ENCODE peak calls at places on chromosomes 4 and X, in four cellular contexts. D is endodermal cell, R is T follicular helper cell, P is nephron progenitor cell. E is an unnamed sample.

GRCh38 chr4:170004656-170005250 is 21.4 kb downstream of the MFAP3L start:
- DNase-seq in D (no peak), R (no peak), P (no peak), E (no peak)

GRCh38 chr4:78661086-78661690 is 109.6 kb downstream of the ANXA3 start:
- DNase-seq in D (no peak), R (no peak), P (no peak), E (no peak)

GRCh38 chr4:125728568-125728967 is 413.8 kb downstream of the FAT4 start:
- DNase-seq in D (peak), R (no peak), P (no peak), E (no peak)

GRCh38 chr4:37891221-37892159 is 606 bp downstream of the TBC1D1 start:
- DNase-seq in D (peak), R (peak), P (no peak), E (no peak)

GRCh38 chrX:6660567-6661252 is 125.8 kb upstream of the VCX3A start:
- DNase-seq in D (no peak), R (no peak), P (no peak), E (no peak)

GRCh38 chrX:42093756-42094155 is 170.4 kb upstream of the CASK start:
- DNase-seq in D (no peak), R (no peak), P (no peak), E (no peak)

GRCh38 chr4:73723945-73724344 is 16.4 kb upstream of the CXCL8 start:
- DNase-seq in D (no peak), R (no peak), P (no peak), E (no peak)

GRCh38 chr4:100288167-100288566 is 97.9 kb upstream of the DDIT4L start:
- DNase-seq in D (no peak), R (no peak), P (no peak), E (no peak)

GRCh38 chrX:120486786-120487185 is 17.7 kb upstream of the LAMP2 start:
- DNase-seq in D (no peak), R (no peak), P (no peak), E (no peak)

GRCh38 chr4:98710831-98711230 is 52.4 kb upstream of the TSPAN5 start:
- DNase-seq in D (no peak), R (no peak), P (no peak), E (no peak)

GRCh38 chr4:129446074-129446473 is 350.1 kb downstream of the C4orf33 start:
- DNase-seq in D (peak), R (no peak), P (no peak), E (peak)

GRCh38 chr4:48315728-48316630 is 25.4 kb upstream of the SLAIN2 start:
- DNase-seq in D (peak), R (no peak), P (no peak), E (no peak)

GRCh38 chr4:17313194-17313593 is 198.7 kb downstream of the QDPR start:
- DNase-seq in D (no peak), R (no peak), P (no peak), E (no peak)

GRCh38 chr4:15689540-15689939 is 7.9 kb downstream of the FAM200B start:
- DNase-seq in D (no peak), R (no peak), P (no peak), E (no peak)

GRCh38 chrX:13797512-13797911 is 19.4 kb downstream of the GPM6B start:
- DNase-seq in D (no peak), R (no peak), P (no peak), E (no peak)

GRCh38 chrX:53584891-53585290 is 101.6 kb downstream of the HUWE1 start:
- DNase-seq in D (no peak), R (no peak), P (no peak), E (no peak)

GRCh38 chr4:154472870-154473269 is 18.7 kb downstream of the DCHS2 start:
- DNase-seq in D (no peak), R (no peak), P (no peak), E (no peak)

GRCh38 chr4:139501117-139501516 is 47.2 kb downstream of the RAB33B start:
- DNase-seq in D (no peak), R (no peak), P (no peak), E (no peak)

E was measured in glutamatergic neuron.